ENCODE peak calls at places on chromosomes 13 and 19, in eight cellular contexts. R is stomach, T is HCT116, V is GM23338, J is GM12892, E is H1, K is transverse colon, H is prostate gland. A is an unnamed sample.

GRCh38 chr19:37251308-37252229 is 33.6 kb downstream of the ZNF383 start:
- DNase-seq in R (peak), T (no peak), V (no peak), J (peak), E (no peak), K (peak), H (peak), A (peak)

GRCh38 chr19:40348961-40349507 is 539 bp downstream of the PLD3 start:
- DNase-seq in R (no peak), T (peak), V (peak), J (no peak), E (no peak), K (no peak), H (no peak), A (no peak)

GRCh38 chr19:6373813-6374108 is 1.2 kb downstream of the ALKBH7 start:
- DNase-seq in R (no peak), T (no peak), V (no peak), J (no peak), E (no peak), K (no peak), H (no peak), A (no peak)

GRCh38 chr13:30892966-30893365 is 13.1 kb upstream of the MEDAG start:
- DNase-seq in R (no peak), T (peak), V (peak), J (no peak), E (peak), K (no peak), H (no peak), A (no peak)

GRCh38 chr19:703651-704446 is 4.9 kb upstream of the PALM start:
- DNase-seq in R (peak), T (peak), V (peak), J (peak), E (peak), K (peak), H (no peak), A (peak)

GRCh38 chr19:1904385-1905070 is 671 bp upstream of the ADAT3 start:
- DNase-seq in R (peak), T (no peak), V (peak), J (peak), E (peak), K (peak), H (peak), A (no peak)

GRCh38 chr19:49475995-49476880 is 2.2 kb downstream of the FLT3LG start:
- DNase-seq in R (no peak), T (no peak), V (peak), J (no peak), E (peak), K (no peak), H (no peak), A (peak)

GRCh38 chr13:73903561-73903960 is 230.6 kb downstream of the KLF12 start:
- DNase-seq in R (no peak), T (no peak), V (peak), J (no peak), E (peak), K (no peak), H (no peak), A (no peak)

GRCh38 chr19:39129116-39129515 is 3.5 kb downstream of the PAK4 start:
- DNase-seq in R (no peak), T (no peak), V (no peak), J (no peak), E (no peak), K (no peak), H (no peak), A (no peak)

GRCh38 chr19:39133431-39134270 is 8.1 kb downstream of the PAK4 start:
- DNase-seq in R (peak), T (no peak), V (peak), J (no peak), E (no peak), K (peak), H (peak), A (no peak)

GRCh38 chr19:39132344-39132969 is 6.9 kb downstream of the PAK4 start:
- DNase-seq in R (no peak), T (no peak), V (no peak), J (no peak), E (no peak), K (no peak), H (no peak), A (no peak)

GRCh38 chr19:39130337-39131254 is 5.0 kb downstream of the PAK4 start:
- DNase-seq in R (no peak), T (no peak), V (no peak), J (no peak), E (no peak), K (no peak), H (peak), A (no peak)

GRCh38 chr19:39131255-39131755 is 5.7 kb downstream of the PAK4 start:
- DNase-seq in R (no peak), T (no peak), V (no peak), J (no peak), E (no peak), K (no peak), H (no peak), A (peak)
- TF ChIP-seq POLR2AphosphoS5 in R (no peak), T (no peak), V (no peak), J (no peak), E (no peak), K (no peak), H (peak), A (peak)

GRCh38 chr13:114069376-114070097 is 62.9 kb downstream of the RASA3 start:
- DNase-seq in R (no peak), T (no peak), V (no peak), J (no peak), E (no peak), K (peak), H (no peak), A (peak)

GRCh38 chr13:114067381-114067885 is 65.0 kb downstream of the RASA3 start:
- DNase-seq in R (no peak), T (no peak), V (no peak), J (no peak), E (no peak), K (no peak), H (no peak), A (no peak)

GRCh38 chr13:114066956-114067355 is 65.5 kb downstream of the RASA3 start:
- DNase-seq in R (no peak), T (no peak), V (no peak), J (no peak), E (no peak), K (no peak), H (no peak), A (no peak)

GRCh38 chr13:114068723-114069322 is 63.6 kb downstream of the RASA3 start:
- DNase-seq in R (no peak), T (no peak), V (no peak), J (no peak), E (no peak), K (peak), H (no peak), A (peak)

DNA sequence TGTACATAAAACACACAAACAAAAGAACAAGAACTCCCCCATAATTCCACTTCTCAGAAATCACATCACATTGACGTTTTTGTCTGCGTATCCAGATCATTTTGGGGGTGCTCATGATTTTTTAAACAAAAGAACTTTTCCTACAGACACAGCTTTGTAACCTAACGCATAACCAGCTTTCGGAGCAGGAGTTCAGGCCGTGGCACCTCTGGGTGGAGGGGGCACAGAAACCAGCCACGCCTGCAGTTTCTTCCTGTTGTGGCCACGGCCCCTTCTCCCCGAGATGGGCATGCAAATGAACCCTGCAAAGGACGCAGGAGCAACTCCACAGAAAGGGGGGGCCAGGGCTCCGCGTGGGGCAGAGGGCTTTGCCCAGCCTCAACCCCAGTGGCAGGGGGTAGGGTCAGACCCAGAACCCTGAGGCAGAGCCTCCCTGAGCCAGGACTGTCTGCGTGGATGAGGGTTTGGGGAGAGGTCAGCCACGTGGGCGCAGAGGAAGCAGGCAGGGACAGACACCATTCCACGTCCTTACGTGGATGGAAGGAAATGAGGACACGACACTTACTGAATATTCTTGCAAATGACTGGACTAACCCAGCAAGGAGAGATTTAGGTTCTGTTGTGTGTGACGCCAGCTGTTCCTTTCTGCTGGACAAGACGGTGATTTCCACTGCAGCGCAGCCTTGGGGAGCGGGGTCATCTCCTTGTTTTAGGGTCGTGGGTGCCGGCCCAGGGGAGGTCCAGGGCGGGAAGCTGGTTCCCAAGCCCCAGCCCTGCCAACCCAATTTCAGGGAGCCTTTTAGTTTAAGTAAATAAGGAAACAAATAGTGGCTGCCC is 64.3 kb downstream of the RASA3 start:
- DNase-seq in R (no peak), T (no peak), V (no peak), J (peak), E (no peak), K (peak), H (no peak), A (peak)
- TF ChIP-seq POLR2AphosphoS5 in R (no peak), T (no peak), V (no peak), J (no peak), E (no peak), K (no peak), H (no peak), A (no peak)

DNA sequence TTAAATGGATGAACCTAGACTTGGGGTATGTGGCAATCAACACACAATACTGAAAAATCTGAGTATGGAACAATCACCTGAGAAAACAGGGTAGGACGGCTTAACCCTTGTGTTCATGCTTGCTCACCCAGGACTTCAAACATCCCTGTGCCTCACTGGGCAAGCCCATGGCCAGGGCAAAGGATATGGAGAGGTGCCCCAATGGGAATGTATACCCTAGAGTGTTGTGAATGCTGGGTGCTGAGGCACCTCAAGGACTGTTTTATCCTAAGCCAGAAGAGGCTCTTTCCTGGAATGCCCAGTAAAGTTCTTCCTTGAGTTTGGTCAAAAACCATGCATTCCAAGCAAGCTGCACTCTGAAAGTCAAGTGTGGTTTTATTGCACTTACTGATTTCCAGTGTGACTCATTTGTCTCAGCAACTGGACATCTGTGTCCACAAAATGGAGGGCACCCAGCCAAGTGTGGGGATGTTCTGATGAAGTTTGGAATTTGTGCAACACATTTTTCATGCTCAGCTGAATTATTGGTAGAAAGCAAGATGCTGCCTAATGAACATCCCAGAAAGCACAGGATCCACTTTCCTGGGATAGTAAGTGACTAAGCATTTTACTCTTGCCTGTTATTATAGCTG is 531.3 kb downstream of the RFC3 start:
- DNase-seq in R (no peak), T (no peak), V (no peak), J (no peak), E (no peak), K (peak), H (no peak), A (peak)
- TF ChIP-seq POLR2AphosphoS5 in R (no peak), T (no peak), V (no peak), J (no peak), E (no peak), K (no peak), H (no peak), A (no peak)

GRCh38 chr13:55815458-55816033 is 1325.2 kb upstream of the PRR20A start:
- DNase-seq in R (no peak), T (no peak), V (no peak), J (no peak), E (no peak), K (no peak), H (no peak), A (no peak)
- TF ChIP-seq POLR2AphosphoS5 in R (no peak), T (no peak), V (no peak), J (no peak), E (no peak), K (no peak), H (no peak), A (no peak)

GRCh38 chr19:3058821-3059314 is 3.4 kb downstream of the TLE5 start:
- DNase-seq in R (no peak), T (no peak), V (no peak), J (no peak), E (no peak), K (no peak), H (no peak), A (no peak)

GRCh38 chr19:3056454-3057016 is 5.8 kb downstream of the TLE5 start:
- DNase-seq in R (no peak), T (no peak), V (no peak), J (no peak), E (peak), K (no peak), H (no peak), A (no peak)

GRCh38 chr19:3058009-3058820 is 4.1 kb downstream of the TLE5 start:
- DNase-seq in R (no peak), T (no peak), V (no peak), J (no peak), E (no peak), K (no peak), H (no peak), A (no peak)

GRCh38 chr19:3055741-3056453 is 6.4 kb downstream of the TLE5 start:
- DNase-seq in R (peak), T (peak), V (peak), J (no peak), E (peak), K (peak), H (peak), A (no peak)

GRCh38 chr19:3057275-3057714 is 5.0 kb downstream of the TLE5 start:
- DNase-seq in R (peak), T (no peak), V (no peak), J (no peak), E (peak), K (peak), H (peak), A (peak)
- TF ChIP-seq POLR2AphosphoS5 in R (peak), T (no peak), V (no peak), J (no peak), E (no peak), K (peak), H (peak), A (peak)

GRCh38 chr13:52156724-52157251 is 2.6 kb downstream of the NEK3 start:
- DNase-seq in R (no peak), T (no peak), V (peak), J (no peak), E (no peak), K (no peak), H (no peak), A (no peak)

GRCh38 chr13:52160053-52160452 is 656 bp upstream of the NEK3 start:
- DNase-seq in R (no peak), T (no peak), V (no peak), J (no peak), E (no peak), K (no peak), H (no peak), A (no peak)

GRCh38 chr13:52159159-52159982 is at the start of gene NEK3:
- DNase-seq in R (peak), T (peak), V (peak), J (peak), E (peak), K (peak), H (peak), A (peak)

GRCh38 chr13:52161193-52161646 is 1.8 kb upstream of the NEK3 start:
- DNase-seq in R (no peak), T (no peak), V (no peak), J (no peak), E (no peak), K (no peak), H (no peak), A (no peak)

DNA sequence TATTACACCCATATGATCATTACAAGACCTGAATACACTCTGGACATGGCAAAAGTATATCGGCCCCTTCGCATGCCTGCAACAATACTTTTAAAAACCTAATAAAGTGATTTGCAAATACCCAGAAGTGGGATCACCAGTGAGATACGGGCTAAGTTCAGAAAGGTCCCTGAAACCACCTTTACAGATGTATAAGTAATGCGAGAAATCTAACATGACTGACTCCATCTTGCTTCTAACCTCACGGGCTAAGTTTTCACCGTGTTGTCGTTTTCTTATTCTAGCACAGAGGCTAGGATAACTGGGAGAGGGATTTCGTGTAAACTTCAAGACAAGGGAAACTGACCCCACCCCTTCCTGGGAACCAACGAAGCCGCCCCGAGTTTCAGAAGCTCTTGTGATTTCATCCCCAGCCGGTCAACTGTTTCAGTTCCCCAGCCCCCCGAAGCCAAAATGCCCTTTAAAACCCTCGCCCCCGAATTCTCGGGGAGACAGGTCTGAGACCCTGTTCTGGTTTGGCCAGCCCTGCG is 703 bp downstream of the NEK3 start:
- DNase-seq in R (no peak), T (no peak), V (peak), J (no peak), E (no peak), K (peak), H (peak), A (peak)
- TF ChIP-seq POLR2AphosphoS5 in R (no peak), T (no peak), V (no peak), J (no peak), E (no peak), K (peak), H (no peak), A (no peak)

GRCh38 chr19:12400618-12401502 is at the start of gene ZNF799:
- DNase-seq in R (peak), T (peak), V (peak), J (peak), E (peak), K (peak), H (peak), A (peak)
- TF ChIP-seq POLR2AphosphoS5 in R (peak), T (peak), V (peak), J (no peak), E (no peak), K (peak), H (peak), A (peak)

A was measured in sigmoid colon.